ENCODE peak calls at places on chromosomes 16 and 17, in four cellular contexts. One of them, this sample, is unnamed.

GRCh38 chr16:85348921-85349334 is 236.7 kb upstream of the CIBAR2 start:
- DNase-seq in fibroblast of lung: no peak
- DNase-seq in activated CD8-positive, alpha-beta T cell treated with anti-CD3 and anti-CD28 coated beads for 36 hours: no peak
- DNase-seq in ovary: no peak
- DNase-seq in this sample: no peak

GRCh38 chr16:27458987-27459688 is 57.2 kb downstream of the IL21R start:
- DNase-seq in fibroblast of lung: no peak
- DNase-seq in activated CD8-positive, alpha-beta T cell treated with anti-CD3 and anti-CD28 coated beads for 36 hours: no peak
- DNase-seq in ovary: no peak
- DNase-seq in this sample: no peak

GRCh38 chr17:63437287-63438091 is 8.6 kb downstream of the CYB561 start:
- DNase-seq in fibroblast of lung: no peak
- DNase-seq in activated CD8-positive, alpha-beta T cell treated with anti-CD3 and anti-CD28 coated beads for 36 hours: no peak
- DNase-seq in ovary: peak
- DNase-seq in this sample: no peak

GRCh38 chr17:78125138-78125913 is 3.2 kb downstream of the TMC6 start:
- DNase-seq in fibroblast of lung: no peak
- DNase-seq in activated CD8-positive, alpha-beta T cell treated with anti-CD3 and anti-CD28 coated beads for 36 hours: peak
- DNase-seq in ovary: no peak
- DNase-seq in this sample: no peak

GRCh38 chr17:2911755-2912111 is 115.5 kb downstream of the RAP1GAP2 start:
- DNase-seq in fibroblast of lung: no peak
- DNase-seq in activated CD8-positive, alpha-beta T cell treated with anti-CD3 and anti-CD28 coated beads for 36 hours: no peak
- DNase-seq in ovary: no peak
- DNase-seq in this sample: no peak

GRCh38 chr16:78464833-78465232 is 365.4 kb downstream of the WWOX start:
- DNase-seq in fibroblast of lung: no peak
- DNase-seq in activated CD8-positive, alpha-beta T cell treated with anti-CD3 and anti-CD28 coated beads for 36 hours: no peak
- DNase-seq in ovary: no peak
- DNase-seq in this sample: no peak

GRCh38 chr17:71995570-71995969 is 125.2 kb upstream of the SOX9 start:
- DNase-seq in fibroblast of lung: peak
- DNase-seq in activated CD8-positive, alpha-beta T cell treated with anti-CD3 and anti-CD28 coated beads for 36 hours: no peak
- DNase-seq in ovary: no peak
- DNase-seq in this sample: no peak

GRCh38 chr17:8964801-8965393 is 610 bp downstream of the PIK3R5 start:
- DNase-seq in fibroblast of lung: no peak
- DNase-seq in activated CD8-positive, alpha-beta T cell treated with anti-CD3 and anti-CD28 coated beads for 36 hours: peak
- DNase-seq in ovary: no peak
- DNase-seq in this sample: no peak

GRCh38 chr17:27207073-27207511 is 86.8 kb upstream of the WSB1 start:
- DNase-seq in fibroblast of lung: peak
- DNase-seq in activated CD8-positive, alpha-beta T cell treated with anti-CD3 and anti-CD28 coated beads for 36 hours: no peak
- DNase-seq in ovary: no peak
- DNase-seq in this sample: peak

GRCh38 chr17:71398706-71399620 is 721.9 kb upstream of the SOX9 start:
- DNase-seq in fibroblast of lung: peak
- DNase-seq in activated CD8-positive, alpha-beta T cell treated with anti-CD3 and anti-CD28 coated beads for 36 hours: no peak
- DNase-seq in ovary: no peak
- DNase-seq in this sample: no peak

GRCh38 chr17:43784628-43785101 is 4.4 kb downstream of the CFAP97D1 start:
- DNase-seq in fibroblast of lung: peak
- DNase-seq in activated CD8-positive, alpha-beta T cell treated with anti-CD3 and anti-CD28 coated beads for 36 hours: no peak
- DNase-seq in ovary: no peak
- DNase-seq in this sample: peak

GRCh38 chr17:40373324-40373723 is 8.8 kb upstream of the GJD3 start:
- DNase-seq in fibroblast of lung: peak
- DNase-seq in activated CD8-positive, alpha-beta T cell treated with anti-CD3 and anti-CD28 coated beads for 36 hours: no peak
- DNase-seq in ovary: no peak
- DNase-seq in this sample: peak

GRCh38 chr16:57627184-57627871 is 1.1 kb upstream of the ADGRG1 start:
- DNase-seq in fibroblast of lung: peak
- DNase-seq in activated CD8-positive, alpha-beta T cell treated with anti-CD3 and anti-CD28 coated beads for 36 hours: no peak
- DNase-seq in ovary: no peak
- DNase-seq in this sample: peak

GRCh38 chr16:8678068-8678927 is 3.9 kb downstream of the ABAT start:
- DNase-seq in fibroblast of lung: peak
- DNase-seq in activated CD8-positive, alpha-beta T cell treated with anti-CD3 and anti-CD28 coated beads for 36 hours: no peak
- DNase-seq in ovary: no peak
- DNase-seq in this sample: peak

GRCh38 chr16:2720719-2721633 is 952 bp upstream of the PRSS27 start:
- DNase-seq in fibroblast of lung: peak
- DNase-seq in activated CD8-positive, alpha-beta T cell treated with anti-CD3 and anti-CD28 coated beads for 36 hours: peak
- DNase-seq in ovary: peak
- DNase-seq in this sample: peak

GRCh38 chr17:73747221-73748002 is 103.2 kb upstream of the SDK2 start:
- DNase-seq in fibroblast of lung: no peak
- DNase-seq in activated CD8-positive, alpha-beta T cell treated with anti-CD3 and anti-CD28 coated beads for 36 hours: no peak
- DNase-seq in ovary: no peak
- DNase-seq in this sample: no peak

GRCh38 chr16:53805113-53805512 is 101.2 kb downstream of the FTO start:
- DNase-seq in fibroblast of lung: peak
- DNase-seq in activated CD8-positive, alpha-beta T cell treated with anti-CD3 and anti-CD28 coated beads for 36 hours: no peak
- DNase-seq in ovary: no peak
- DNase-seq in this sample: no peak

GRCh38 chr17:51857052-51857593 is 301.4 kb downstream of the CA10 start:
- DNase-seq in fibroblast of lung: no peak
- DNase-seq in activated CD8-positive, alpha-beta T cell treated with anti-CD3 and anti-CD28 coated beads for 36 hours: no peak
- DNase-seq in ovary: no peak
- DNase-seq in this sample: no peak

GRCh38 chr17:49439305-49439672 is 24.6 kb upstream of the PHB1 start:
- DNase-seq in fibroblast of lung: no peak
- DNase-seq in activated CD8-positive, alpha-beta T cell treated with anti-CD3 and anti-CD28 coated beads for 36 hours: no peak
- DNase-seq in ovary: no peak
- DNase-seq in this sample: no peak

GRCh38 chr17:7129311-7129710 is 14.7 kb upstream of the ASGR2 start:
- DNase-seq in fibroblast of lung: no peak
- DNase-seq in activated CD8-positive, alpha-beta T cell treated with anti-CD3 and anti-CD28 coated beads for 36 hours: no peak
- DNase-seq in ovary: no peak
- DNase-seq in this sample: no peak

GRCh38 chr17:42772945-42773289 is 332 bp upstream of the VPS25 start:
- DNase-seq in fibroblast of lung: no peak
- DNase-seq in activated CD8-positive, alpha-beta T cell treated with anti-CD3 and anti-CD28 coated beads for 36 hours: no peak
- DNase-seq in ovary: no peak
- DNase-seq in this sample: no peak

GRCh38 chr17:42775534-42776098 is 2.4 kb downstream of the VPS25 start:
- DNase-seq in fibroblast of lung: peak
- DNase-seq in activated CD8-positive, alpha-beta T cell treated with anti-CD3 and anti-CD28 coated beads for 36 hours: no peak
- DNase-seq in ovary: no peak
- DNase-seq in this sample: peak

GRCh38 chr17:42778570-42778969 is 1.8 kb upstream of the WNK4 start:
- DNase-seq in fibroblast of lung: no peak
- DNase-seq in activated CD8-positive, alpha-beta T cell treated with anti-CD3 and anti-CD28 coated beads for 36 hours: no peak
- DNase-seq in ovary: no peak
- DNase-seq in this sample: no peak

GRCh38 chr17:42774066-42774750 is 959 bp downstream of the VPS25 start:
- DNase-seq in fibroblast of lung: peak
- DNase-seq in activated CD8-positive, alpha-beta T cell treated with anti-CD3 and anti-CD28 coated beads for 36 hours: no peak
- DNase-seq in ovary: no peak
- DNase-seq in this sample: peak

GRCh38 chr17:42773290-42774035 is at the start of gene VPS25:
- DNase-seq in fibroblast of lung: peak
- DNase-seq in activated CD8-positive, alpha-beta T cell treated with anti-CD3 and anti-CD28 coated beads for 36 hours: peak
- DNase-seq in ovary: peak
- DNase-seq in this sample: peak
- TF ChIP-seq CTCF in fibroblast of lung: peak
- TF ChIP-seq CTCF in activated CD8-positive, alpha-beta T cell treated with anti-CD3 and anti-CD28 coated beads for 36 hours: no peak
- TF ChIP-seq CTCF in ovary: peak
- TF ChIP-seq CTCF in this sample: peak

GRCh38 chr16:12271006-12271405 is 294.5 kb downstream of the SNX29 start:
- DNase-seq in fibroblast of lung: peak
- DNase-seq in activated CD8-positive, alpha-beta T cell treated with anti-CD3 and anti-CD28 coated beads for 36 hours: peak
- DNase-seq in ovary: no peak
- DNase-seq in this sample: peak
- TF ChIP-seq CTCF in fibroblast of lung: no peak
- TF ChIP-seq CTCF in activated CD8-positive, alpha-beta T cell treated with anti-CD3 and anti-CD28 coated beads for 36 hours: no peak
- TF ChIP-seq CTCF in ovary: no peak
- TF ChIP-seq CTCF in this sample: peak

DNA sequence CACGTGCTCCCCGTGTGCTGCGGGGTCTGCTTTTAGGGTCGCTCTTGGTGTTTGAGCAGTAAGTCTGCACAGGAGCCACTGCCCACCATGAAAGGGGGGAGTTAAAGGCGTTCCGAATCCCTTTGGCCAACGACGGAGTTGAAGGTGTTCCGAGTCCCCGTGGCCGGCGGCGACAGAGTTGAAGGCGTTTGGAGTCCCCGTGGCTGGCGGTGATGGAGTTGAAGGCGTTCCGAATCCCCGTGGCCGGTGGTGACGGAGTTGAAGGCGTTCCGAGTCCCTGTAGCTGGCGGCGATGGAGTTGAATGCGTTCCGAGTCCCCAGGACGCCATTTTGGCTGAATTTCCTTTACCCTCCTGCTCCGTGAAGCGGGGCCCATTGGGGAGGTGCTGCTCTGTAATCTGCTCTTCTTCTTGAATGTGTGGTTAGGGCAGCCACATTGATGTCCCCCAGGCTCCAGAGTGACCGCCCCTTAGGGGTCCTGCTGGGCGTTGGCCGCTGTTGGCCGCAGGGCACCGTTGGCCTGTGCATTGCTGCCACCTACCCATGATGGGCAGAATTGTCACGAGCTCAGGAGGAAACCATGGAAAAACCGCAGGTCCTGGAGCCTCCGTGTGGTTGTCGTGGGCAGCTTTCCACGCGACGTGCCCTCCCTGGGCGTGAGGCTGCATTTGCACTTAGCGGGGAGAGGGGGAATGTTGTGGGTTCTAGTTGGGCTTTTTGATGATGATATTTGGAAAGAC is 73.7 kb upstream of the ZNF750 start:
- DNase-seq in fibroblast of lung: no peak
- DNase-seq in activated CD8-positive, alpha-beta T cell treated with anti-CD3 and anti-CD28 coated beads for 36 hours: no peak
- DNase-seq in ovary: no peak
- DNase-seq in this sample: no peak
- TF ChIP-seq CTCF in fibroblast of lung: no peak
- TF ChIP-seq CTCF in activated CD8-positive, alpha-beta T cell treated with anti-CD3 and anti-CD28 coated beads for 36 hours: no peak
- TF ChIP-seq CTCF in ovary: no peak
- TF ChIP-seq CTCF in this sample: no peak

GRCh38 chr17:74836691-74837467 is 22.8 kb downstream of the GRIN2C start:
- DNase-seq in fibroblast of lung: no peak
- DNase-seq in activated CD8-positive, alpha-beta T cell treated with anti-CD3 and anti-CD28 coated beads for 36 hours: no peak
- DNase-seq in ovary: no peak
- DNase-seq in this sample: no peak
- TF ChIP-seq CTCF in fibroblast of lung: no peak
- TF ChIP-seq CTCF in activated CD8-positive, alpha-beta T cell treated with anti-CD3 and anti-CD28 coated beads for 36 hours: no peak
- TF ChIP-seq CTCF in ovary: no peak
- TF ChIP-seq CTCF in this sample: no peak

This sample was measured in HFFc6.